ENCODE peak calls at places on chromosomes 6 and 20, in six cellular contexts. K is lower leg skin, O is breast epithelium, T is adrenal gland, L is heart left ventricle, R is endothelial cell of umbilical vein. G is an unnamed sample.

GRCh38 chr6:138287144-138287955 is 69.1 kb upstream of the PBOV1 start:
- DNase-seq in T (peak), K (no peak), L (no peak), R (peak), O (peak), G (peak)

GRCh38 chr6:36042618-36043260 is 15.1 kb downstream of the MAPK14 start:
- DNase-seq in L (no peak), T (no peak), O (no peak), R (no peak), K (no peak), G (no peak)

GRCh38 chr6:14458669-14459266 is 341.2 kb downstream of the CD83 start:
- DNase-seq in R (no peak), L (no peak), T (no peak), O (no peak), K (no peak), G (no peak)

GRCh38 chr6:2636672-2637071 is 114.0 kb downstream of the MYLK4 start:
- DNase-seq in L (no peak), R (no peak), K (peak), T (no peak), O (no peak), G (no peak)

GRCh38 chr6:42295181-42295580 is 77.5 kb upstream of the MRPS10 start:
- DNase-seq in L (no peak), O (no peak), R (no peak), T (no peak), K (peak), G (no peak)

GRCh38 chr6:168286116-168286515 is 33.5 kb downstream of the DACT2 start:
- DNase-seq in R (no peak), L (no peak), K (peak), T (peak), O (no peak), G (no peak)

GRCh38 chr20:32780749-32781402 is 18.7 kb downstream of the DNMT3B start:
- DNase-seq in L (no peak), O (no peak), K (no peak), T (no peak), R (no peak), G (no peak)

GRCh38 chr6:112691289-112691688 is 344.2 kb downstream of the RFPL4B start:
- DNase-seq in O (no peak), R (peak), K (no peak), T (peak), L (no peak), G (no peak)

GRCh38 chr20:25248501-25249172 is 752 bp downstream of the PYGB start:
- DNase-seq in K (peak), T (peak), L (no peak), O (peak), R (peak), G (peak)

GRCh38 chr20:21251278-21251677 is 51.9 kb upstream of the XRN2 start:
- DNase-seq in T (peak), L (no peak), R (no peak), O (no peak), K (peak), G (no peak)

GRCh38 chr6:160130729-160131484 is 9.3 kb downstream of the SLC22A1 start:
- DNase-seq in L (no peak), T (no peak), K (peak), O (no peak), R (no peak), G (no peak)

GRCh38 chr6:45591816-45592359 is 214.2 kb upstream of the SUPT3H start:
- DNase-seq in L (no peak), T (no peak), R (no peak), K (no peak), O (no peak), G (no peak)

GRCh38 chr6:111265842-111266241 is 178.5 kb downstream of the SLC16A10 start:
- DNase-seq in O (no peak), K (no peak), L (no peak), R (no peak), T (no peak), G (no peak)

GRCh38 chr6:121064345-121064744 is 269.9 kb downstream of the TBC1D32 start:
- DNase-seq in T (no peak), L (no peak), K (no peak), O (no peak), R (no peak), G (no peak)

GRCh38 chr6:33391278-33392167 is at the start of gene KIFC1:
- DNase-seq in O (peak), L (peak), R (peak), K (peak), T (peak), G (peak)
- TF ChIP-seq POLR2A in O (no peak), L (peak), R (peak), K (no peak), T (no peak), G (no peak)

GRCh38 chr20:45328451-45328850 is 19.8 kb downstream of the SDC4 start:
- DNase-seq in K (no peak), T (no peak), O (no peak), R (no peak), L (no peak), G (no peak)

GRCh38 chr20:45323731-45324130 is 15.6 kb upstream of the MATN4 start:
- DNase-seq in T (no peak), R (no peak), O (no peak), K (no peak), L (no peak), G (no peak)

GRCh38 chr20:45330476-45330875 is 17.7 kb downstream of the SDC4 start:
- DNase-seq in R (no peak), O (no peak), K (no peak), T (no peak), L (no peak), G (no peak)

GRCh38 chr20:45325367-45325766 is 17.3 kb upstream of the MATN4 start:
- DNase-seq in R (no peak), L (no peak), K (no peak), T (no peak), O (no peak), G (no peak)

GRCh38 chr20:45329497-45330319 is 18.5 kb downstream of the SDC4 start:
- DNase-seq in R (no peak), K (no peak), T (no peak), O (no peak), L (no peak), G (no peak)
- TF ChIP-seq CTCF in R (no peak), K (no peak), T (no peak), O (no peak), L (no peak), G (no peak)

GRCh38 chr6:18154507-18155272 is at the start of gene TPMT:
- DNase-seq in T (peak), K (peak), L (no peak), O (no peak), R (no peak), G (no peak)
- TF ChIP-seq POLR2A in T (peak), K (no peak), L (no peak), O (no peak), R (peak), G (peak)

GRCh38 chr6:13428528-13429405 is 58.6 kb downstream of the GFOD1 start:
- DNase-seq in K (no peak), T (no peak), R (no peak), L (no peak), O (no peak), G (no peak)
- TF ChIP-seq CTCF in K (no peak), T (no peak), R (no peak), L (no peak), O (no peak), G (no peak)

GRCh38 chr6:95576621-95577316 is 566 bp upstream of the MANEA start:
- DNase-seq in K (no peak), R (peak), L (no peak), O (no peak), T (no peak), G (no peak)
- TF ChIP-seq POLR2A in K (no peak), R (no peak), L (no peak), O (no peak), T (no peak), G (no peak)

DNA sequence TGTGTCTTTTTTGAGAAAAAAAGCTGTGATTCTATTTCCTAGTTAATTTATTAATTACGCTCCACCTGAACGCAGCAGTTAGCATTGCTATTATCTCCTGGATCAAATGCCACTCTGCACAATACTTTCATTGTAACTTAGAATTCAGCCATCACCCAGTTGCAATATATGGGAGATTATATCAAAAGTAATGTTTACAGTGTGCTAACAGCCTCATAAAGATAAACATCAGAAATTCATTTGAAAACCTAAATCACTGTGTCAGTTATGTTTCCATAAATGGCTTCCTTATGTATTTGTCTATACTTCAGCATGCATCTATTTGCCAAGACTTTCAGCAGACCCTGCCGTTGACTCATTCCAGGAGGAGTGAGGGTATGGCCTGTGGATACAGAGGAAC is 300.1 kb downstream of the TFAP2B start:
- DNase-seq in L (no peak), K (no peak), R (no peak), O (no peak), T (no peak), G (no peak)
- TF ChIP-seq CTCF in L (no peak), K (no peak), R (no peak), O (no peak), T (no peak), G (no peak)

GRCh38 chr6:136822379-136823127 is at the start of gene PEX7:
- DNase-seq in T (peak), R (peak), L (peak), O (peak), K (peak), G (peak)
- TF ChIP-seq POLR2A in T (peak), R (peak), L (peak), O (peak), K (no peak), G (no peak)

GRCh38 chr6:152273638-152274037 is 363.5 kb downstream of the SYNE1 start:
- DNase-seq in O (no peak), L (no peak), R (no peak), T (no peak), K (no peak), G (no peak)
- TF ChIP-seq CTCF in O (no peak), L (no peak), R (no peak), T (no peak), K (no peak), G (no peak)

GRCh38 chr20:50278377-50278683 is 87.7 kb downstream of the CEBPB start:
- DNase-seq in O (no peak), L (peak), R (no peak), T (no peak), K (no peak), G (peak)

GRCh38 chr20:50274570-50275430 is 84.2 kb downstream of the CEBPB start:
- DNase-seq in O (no peak), T (peak), R (no peak), L (peak), K (peak), G (peak)

GRCh38 chr20:50277064-50277415 is 86.4 kb downstream of the CEBPB start:
- DNase-seq in O (no peak), R (no peak), T (no peak), L (no peak), K (no peak), G (no peak)

GRCh38 chr20:50277460-50278376 is 87.1 kb downstream of the CEBPB start:
- DNase-seq in L (no peak), O (no peak), R (no peak), T (no peak), K (no peak), G (no peak)

DNA sequence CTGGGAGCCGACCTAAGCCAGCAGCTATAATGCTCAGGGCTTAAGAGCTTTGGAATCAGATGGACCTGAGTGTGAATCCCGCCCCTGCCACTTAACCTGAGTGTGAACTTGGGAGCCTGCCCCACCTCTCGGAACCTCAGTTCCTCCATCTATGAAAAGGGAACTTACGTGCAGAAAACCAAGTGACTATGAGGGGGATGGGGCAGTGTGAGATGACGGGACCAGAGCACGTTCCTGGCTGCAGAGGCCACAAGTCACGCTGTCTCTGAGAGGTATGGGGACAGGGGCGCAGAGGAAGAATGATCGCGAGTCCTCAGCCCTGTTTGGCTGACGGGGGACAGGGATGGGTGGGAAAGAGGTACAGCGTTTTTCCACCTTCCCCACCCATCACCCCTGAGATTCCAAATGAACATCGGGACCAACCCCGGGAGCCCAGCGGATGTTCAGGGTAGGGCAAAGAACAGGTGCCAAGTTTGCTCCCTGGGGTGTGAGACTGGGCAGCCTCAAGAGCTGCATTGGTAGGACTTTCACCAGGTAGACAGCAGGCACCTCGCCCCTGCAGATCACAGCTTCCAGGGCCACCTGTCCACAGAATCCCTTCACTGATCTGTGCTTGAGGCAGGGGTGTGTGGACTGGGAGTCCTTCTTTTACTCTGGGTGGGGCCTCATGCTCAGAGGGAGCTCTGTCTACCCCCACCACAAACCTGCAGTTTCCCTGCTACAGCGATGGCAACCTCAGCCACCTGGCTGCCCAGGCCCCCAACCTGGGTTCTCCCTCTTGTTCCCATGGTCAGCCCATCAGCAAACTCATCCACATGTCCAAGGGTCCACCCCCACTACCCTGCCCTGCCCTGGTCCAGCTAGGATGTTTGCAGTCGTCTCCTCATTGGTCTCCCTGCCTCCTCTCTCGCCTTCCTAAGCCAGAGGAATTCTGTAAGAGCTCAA is 85.8 kb downstream of the CEBPB start:
- DNase-seq in L (no peak), T (peak), R (no peak), O (no peak), K (no peak), G (no peak)
- TF ChIP-seq POLR2A in L (no peak), T (no peak), R (no peak), O (no peak), K (no peak), G (no peak)

GRCh38 chr20:19098806-19099578 is 113.5 kb upstream of the SLC24A3 start:
- DNase-seq in T (no peak), K (no peak), O (no peak), R (no peak), L (no peak), G (no peak)

GRCh38 chr20:19094959-19095541 is 117.4 kb upstream of the SLC24A3 start:
- DNase-seq in O (no peak), R (no peak), T (peak), L (no peak), K (no peak), G (no peak)

GRCh38 chr20:19096847-19097246 is 115.6 kb upstream of the SLC24A3 start:
- DNase-seq in K (no peak), O (no peak), L (no peak), R (no peak), T (no peak), G (no peak)

GRCh38 chr20:19098092-19098491 is 114.3 kb upstream of the SLC24A3 start:
- DNase-seq in K (no peak), O (no peak), L (no peak), T (no peak), R (no peak), G (no peak)

GRCh38 chr20:19095762-19096161 is 116.7 kb upstream of the SLC24A3 start:
- DNase-seq in T (no peak), L (no peak), K (no peak), O (no peak), R (no peak), G (no peak)
- TF ChIP-seq CTCF in T (no peak), L (no peak), K (no peak), O (no peak), R (no peak), G (no peak)